ENCODE peak calls at places on chromosome 1, in ten cellular contexts. V is activated CD4-positive, alpha-beta T cell treated with anti-CD3 and anti-CD28 coated beads, Interleukin-2, amount 10 ng/mL, durations not matched to agents 7 days and 5 days; P is GM12891; X is fibroblast of mammary gland; N is endothelial cell; A is NCI-H510A treated with DMSO at 0.1 percent for 48 hours; D is hippocampal formation; B is H54; F is GM23248; E is head of caudate nucleus. I is an unnamed sample.

GRCh38 chr1:65343286-65343685 is 33.9 kb downstream of the DNAJC6 start:
- DNase-seq in V (no peak), P (no peak), X (peak; percentile 74), N (no peak), A (no peak), D (no peak), B (no peak), F (peak; percentile 84), E (no peak), I (no peak)

GRCh38 chr1:7468248-7468647 is 302.8 kb upstream of the VAMP3 start:
- DNase-seq in V (no peak), P (no peak), X (no peak), N (no peak), A (no peak), D (no peak), B (no peak), F (no peak), E (no peak), I (no peak)

GRCh38 chr1:183970516-183971300 is 66.8 kb downstream of the COLGALT2 start:
- DNase-seq in V (no peak), P (no peak), X (no peak), N (no peak), A (no peak), D (no peak), B (no peak), F (no peak), E (no peak), I (no peak)

GRCh38 chr1:190170321-190170720 is 307.3 kb downstream of the BRINP3 start:
- DNase-seq in V (no peak), P (no peak), X (peak; percentile 3), N (no peak), A (no peak), D (no peak), B (no peak), F (no peak), E (no peak), I (no peak)

GRCh38 chr1:27862671-27863551 is 9.4 kb upstream of the THEMIS2 start:
- DNase-seq in V (no peak), P (no peak), X (peak; percentile 100), N (peak; percentile 38), A (no peak), D (peak; percentile 36), B (peak; percentile 74), F (peak; percentile 100), E (peak; percentile 66), I (no peak)

GRCh38 chr1:1527092-1527816 is 13.2 kb downstream of the TMEM240 start:
- DNase-seq in V (no peak), P (peak; percentile 19), X (no peak), N (no peak), A (no peak), D (no peak), B (no peak), F (no peak), E (no peak), I (no peak)

GRCh38 chr1:20255666-20256065 is 35.0 kb upstream of the VWA5B1 start:
- DNase-seq in V (no peak), P (no peak), X (peak; percentile 87), N (no peak), A (peak; percentile 64), D (peak; percentile 13), B (peak; percentile 43), F (peak; percentile 45), E (no peak), I (no peak)

GRCh38 chr1:244657421-244657820 is 4.5 kb downstream of the DESI2 start:
- DNase-seq in V (no peak), P (no peak), X (no peak), N (no peak), A (no peak), D (no peak), B (no peak), F (no peak), E (no peak), I (no peak)